ENCODE peak calls at places on chromosome 22, in seven cellular contexts. One of them, this sample, is unnamed.

GRCh38 chr22:19374410-19374809 is 57.1 kb downstream of the HIRA start:
- DNase-seq in psoas muscle: no peak
- DNase-seq in tibial artery: no peak
- DNase-seq in SJSA1: no peak
- DNase-seq in ascending aorta: no peak
- DNase-seq in endodermal cell: no peak
- DNase-seq in brain microvascular endothelial cell: no peak
- DNase-seq in this sample: no peak

GRCh38 chr22:48517039-48518030 is 1310.3 kb downstream of the BRD1 start:
- DNase-seq in psoas muscle: no peak
- DNase-seq in tibial artery: no peak
- DNase-seq in SJSA1: no peak
- DNase-seq in ascending aorta: no peak
- DNase-seq in endodermal cell: peak; percentile 69
- DNase-seq in brain microvascular endothelial cell: no peak
- DNase-seq in this sample: no peak

GRCh38 chr22:43185860-43186261 is 1.1 kb downstream of the TTLL12 start:
- DNase-seq in psoas muscle: peak; percentile 74
- DNase-seq in tibial artery: no peak
- DNase-seq in SJSA1: no peak
- DNase-seq in ascending aorta: peak; percentile 71
- DNase-seq in endodermal cell: peak; percentile 70
- DNase-seq in brain microvascular endothelial cell: peak; percentile 20
- DNase-seq in this sample: no peak

GRCh38 chr22:29797351-29797750 is 30.2 kb downstream of the UQCR10 start:
- DNase-seq in psoas muscle: no peak
- DNase-seq in tibial artery: no peak
- DNase-seq in SJSA1: no peak
- DNase-seq in ascending aorta: no peak
- DNase-seq in endodermal cell: no peak
- DNase-seq in brain microvascular endothelial cell: no peak
- DNase-seq in this sample: no peak

GRCh38 chr22:28900379-28900778 is 17.0 kb downstream of the ZNRF3 start:
- DNase-seq in psoas muscle: no peak
- DNase-seq in tibial artery: no peak
- DNase-seq in SJSA1: no peak
- DNase-seq in ascending aorta: no peak
- DNase-seq in endodermal cell: no peak
- DNase-seq in brain microvascular endothelial cell: no peak
- DNase-seq in this sample: no peak

GRCh38 chr22:49676783-49677494 is 150.7 kb downstream of the BRD1 start:
- DNase-seq in psoas muscle: no peak
- DNase-seq in tibial artery: no peak
- DNase-seq in SJSA1: no peak
- DNase-seq in ascending aorta: no peak
- DNase-seq in endodermal cell: peak; percentile 20
- DNase-seq in brain microvascular endothelial cell: no peak
- DNase-seq in this sample: no peak

GRCh38 chr22:30017375-30017774 is 62.9 kb upstream of the HORMAD2 start:
- DNase-seq in psoas muscle: no peak
- DNase-seq in tibial artery: no peak
- DNase-seq in SJSA1: no peak
- DNase-seq in ascending aorta: no peak
- DNase-seq in endodermal cell: no peak
- DNase-seq in brain microvascular endothelial cell: no peak
- DNase-seq in this sample: peak; percentile 31

GRCh38 chr22:23218053-23218866 is 38.0 kb downstream of the BCR start:
- DNase-seq in psoas muscle: no peak
- DNase-seq in tibial artery: no peak
- DNase-seq in SJSA1: no peak
- DNase-seq in ascending aorta: no peak
- DNase-seq in endodermal cell: no peak
- DNase-seq in brain microvascular endothelial cell: no peak
- DNase-seq in this sample: no peak

GRCh38 chr22:25067851-25068421 is 115.4 kb downstream of the KIAA1671 start:
- DNase-seq in psoas muscle: peak; percentile 73
- DNase-seq in tibial artery: peak; percentile 58
- DNase-seq in SJSA1: no peak
- DNase-seq in ascending aorta: peak; percentile 88
- DNase-seq in endodermal cell: no peak
- DNase-seq in brain microvascular endothelial cell: no peak
- DNase-seq in this sample: no peak

GRCh38 chr22:16776088-16776487 is 49.1 kb downstream of the XKR3 start:
- DNase-seq in psoas muscle: no peak
- DNase-seq in tibial artery: no peak
- DNase-seq in SJSA1: no peak
- DNase-seq in ascending aorta: no peak
- DNase-seq in endodermal cell: no peak
- DNase-seq in brain microvascular endothelial cell: no peak
- DNase-seq in this sample: no peak

GRCh38 chr22:28829358-28830181 is 29.2 kb upstream of the XBP1 start:
- DNase-seq in psoas muscle: peak; percentile 84
- DNase-seq in tibial artery: peak; percentile 80
- DNase-seq in SJSA1: peak; percentile 47
- DNase-seq in ascending aorta: peak; percentile 85
- DNase-seq in endodermal cell: peak; percentile 91
- DNase-seq in brain microvascular endothelial cell: peak; percentile 64
- DNase-seq in this sample: no peak

GRCh38 chr22:24486501-24486921 is 8.6 kb upstream of the UPB1 start:
- DNase-seq in psoas muscle: no peak
- DNase-seq in tibial artery: no peak
- DNase-seq in SJSA1: peak; percentile 87
- DNase-seq in ascending aorta: no peak
- DNase-seq in endodermal cell: no peak
- DNase-seq in brain microvascular endothelial cell: peak; percentile 82
- DNase-seq in this sample: peak; percentile 72

GRCh38 chr22:24407884-24408283 is 19.5 kb upstream of the ADORA2A start:
- DNase-seq in psoas muscle: no peak
- DNase-seq in tibial artery: no peak
- DNase-seq in SJSA1: no peak
- DNase-seq in ascending aorta: no peak
- DNase-seq in endodermal cell: no peak
- DNase-seq in brain microvascular endothelial cell: no peak
- DNase-seq in this sample: no peak

GRCh38 chr22:29031236-29031982 is 30.2 kb downstream of the C22orf31 start:
- DNase-seq in psoas muscle: peak; percentile 70
- DNase-seq in tibial artery: peak; percentile 76
- DNase-seq in SJSA1: peak; percentile 99
- DNase-seq in ascending aorta: peak; percentile 93
- DNase-seq in endodermal cell: peak; percentile 89
- DNase-seq in brain microvascular endothelial cell: peak; percentile 96
- DNase-seq in this sample: peak; percentile 74

GRCh38 chr22:24962094-24962493 is 9.6 kb downstream of the KIAA1671 start:
- DNase-seq in psoas muscle: no peak
- DNase-seq in tibial artery: no peak
- DNase-seq in SJSA1: no peak
- DNase-seq in ascending aorta: no peak
- DNase-seq in endodermal cell: no peak
- DNase-seq in brain microvascular endothelial cell: no peak
- DNase-seq in this sample: no peak

GRCh38 chr22:27835446-27835845 is 33.9 kb upstream of the MN1 start:
- DNase-seq in psoas muscle: no peak
- DNase-seq in tibial artery: peak; percentile 7
- DNase-seq in SJSA1: peak; percentile 83
- DNase-seq in ascending aorta: peak; percentile 33
- DNase-seq in endodermal cell: peak; percentile 58
- DNase-seq in brain microvascular endothelial cell: peak; percentile 79
- DNase-seq in this sample: no peak

GRCh38 chr22:43234299-43234988 is 47.5 kb upstream of the TTLL12 start:
- DNase-seq in psoas muscle: no peak
- DNase-seq in tibial artery: no peak
- DNase-seq in SJSA1: no peak
- DNase-seq in ascending aorta: no peak
- DNase-seq in endodermal cell: no peak
- DNase-seq in brain microvascular endothelial cell: no peak
- DNase-seq in this sample: no peak

GRCh38 chr22:25747245-25747944 is 5.4 kb downstream of the MYO18B start:
- DNase-seq in psoas muscle: peak; percentile 93
- DNase-seq in tibial artery: peak; percentile 78
- DNase-seq in SJSA1: peak; percentile 87
- DNase-seq in ascending aorta: peak; percentile 97
- DNase-seq in endodermal cell: no peak
- DNase-seq in brain microvascular endothelial cell: peak; percentile 97
- DNase-seq in this sample: peak; percentile 96

GRCh38 chr22:47610766-47611165 is 848.3 kb downstream of the TBC1D22A start:
- DNase-seq in psoas muscle: peak; percentile 13
- DNase-seq in tibial artery: no peak
- DNase-seq in SJSA1: no peak
- DNase-seq in ascending aorta: no peak
- DNase-seq in endodermal cell: no peak
- DNase-seq in brain microvascular endothelial cell: no peak
- DNase-seq in this sample: no peak

GRCh38 chr22:23695748-23696325 is 5.0 kb downstream of the RGL4 start:
- DNase-seq in psoas muscle: no peak
- DNase-seq in tibial artery: no peak
- DNase-seq in SJSA1: no peak
- DNase-seq in ascending aorta: peak; percentile 53
- DNase-seq in endodermal cell: no peak
- DNase-seq in brain microvascular endothelial cell: no peak
- DNase-seq in this sample: no peak

GRCh38 chr22:22465782-22466181 is 42.8 kb downstream of the ZNF280B start:
- DNase-seq in psoas muscle: no peak
- DNase-seq in tibial artery: no peak
- DNase-seq in SJSA1: no peak
- DNase-seq in ascending aorta: no peak
- DNase-seq in endodermal cell: no peak
- DNase-seq in brain microvascular endothelial cell: no peak
- DNase-seq in this sample: no peak

GRCh38 chr22:35638408-35638807 is 9.8 kb upstream of the APOL6 start:
- DNase-seq in psoas muscle: peak; percentile 92
- DNase-seq in tibial artery: peak; percentile 89
- DNase-seq in SJSA1: peak; percentile 52
- DNase-seq in ascending aorta: peak; percentile 92
- DNase-seq in endodermal cell: no peak
- DNase-seq in brain microvascular endothelial cell: no peak
- DNase-seq in this sample: peak; percentile 85

GRCh38 chr22:30610299-30610698 is 3.3 kb downstream of the TCN2 start:
- DNase-seq in psoas muscle: peak; percentile 65
- DNase-seq in tibial artery: peak; percentile 58
- DNase-seq in SJSA1: no peak
- DNase-seq in ascending aorta: no peak
- DNase-seq in endodermal cell: no peak
- DNase-seq in brain microvascular endothelial cell: no peak
- DNase-seq in this sample: no peak

GRCh38 chr22:35734517-35734827 is 16.8 kb downstream of the APOL5 start:
- DNase-seq in psoas muscle: no peak
- DNase-seq in tibial artery: no peak
- DNase-seq in SJSA1: no peak
- DNase-seq in ascending aorta: no peak
- DNase-seq in endodermal cell: no peak
- DNase-seq in brain microvascular endothelial cell: no peak
- DNase-seq in this sample: no peak

GRCh38 chr22:48536691-48537591 is 1290.7 kb downstream of the BRD1 start:
- DNase-seq in psoas muscle: peak; percentile 64
- DNase-seq in tibial artery: no peak
- DNase-seq in SJSA1: no peak
- DNase-seq in ascending aorta: no peak
- DNase-seq in endodermal cell: no peak
- DNase-seq in brain microvascular endothelial cell: no peak
- DNase-seq in this sample: no peak

GRCh38 chr22:22424956-22425355 is 83.6 kb downstream of the ZNF280B start:
- DNase-seq in psoas muscle: no peak
- DNase-seq in tibial artery: no peak
- DNase-seq in SJSA1: no peak
- DNase-seq in ascending aorta: no peak
- DNase-seq in endodermal cell: no peak
- DNase-seq in brain microvascular endothelial cell: no peak
- DNase-seq in this sample: no peak

GRCh38 chr22:49292909-49293308 is 534.8 kb downstream of the BRD1 start:
- DNase-seq in psoas muscle: no peak
- DNase-seq in tibial artery: peak; percentile 5
- DNase-seq in SJSA1: no peak
- DNase-seq in ascending aorta: no peak
- DNase-seq in endodermal cell: no peak
- DNase-seq in brain microvascular endothelial cell: no peak
- DNase-seq in this sample: no peak

GRCh38 chr22:45413013-45413367 is 409 bp downstream of the SMC1B start:
- DNase-seq in psoas muscle: no peak
- DNase-seq in tibial artery: no peak
- DNase-seq in SJSA1: no peak
- DNase-seq in ascending aorta: no peak
- DNase-seq in endodermal cell: no peak
- DNase-seq in brain microvascular endothelial cell: no peak
- DNase-seq in this sample: no peak
- H3K4me3 ChIP-seq in psoas muscle: peak overlapping the region; percentile 56
- H3K4me3 ChIP-seq in tibial artery: peak overlapping the region; percentile 34
- H3K4me3 ChIP-seq in SJSA1: no peak overlapping the region
- H3K4me3 ChIP-seq in ascending aorta: peak overlapping the region; percentile 54
- H3K4me3 ChIP-seq in endodermal cell: no peak overlapping the region
- H3K4me3 ChIP-seq in brain microvascular endothelial cell: no peak overlapping the region
- H3K4me3 ChIP-seq in this sample: peak overlapping the region; percentile 65

GRCh38 chr22:20404881-20405280 is 10.9 kb downstream of the ZNF74 start:
- DNase-seq in psoas muscle: no peak
- DNase-seq in tibial artery: no peak
- DNase-seq in SJSA1: no peak
- DNase-seq in ascending aorta: peak; percentile 18
- DNase-seq in endodermal cell: peak; percentile 13
- DNase-seq in brain microvascular endothelial cell: no peak
- DNase-seq in this sample: no peak
- H3K36me3 ChIP-seq in psoas muscle: peaks cover 49% of the 10 kb centered on the region
- H3K36me3 ChIP-seq in tibial artery: peaks cover 18% of the 10 kb centered on the region
- H3K36me3 ChIP-seq in SJSA1: peaks cover 27% of the 10 kb centered on the region
- H3K36me3 ChIP-seq in ascending aorta: peaks cover 57% of the 10 kb centered on the region
- H3K36me3 ChIP-seq in endodermal cell: peaks cover 50% of the 10 kb centered on the region
- H3K36me3 ChIP-seq in brain microvascular endothelial cell: peaks cover 24% of the 10 kb centered on the region
- H3K36me3 ChIP-seq in this sample: peaks cover 10% of the 10 kb centered on the region

DNA sequence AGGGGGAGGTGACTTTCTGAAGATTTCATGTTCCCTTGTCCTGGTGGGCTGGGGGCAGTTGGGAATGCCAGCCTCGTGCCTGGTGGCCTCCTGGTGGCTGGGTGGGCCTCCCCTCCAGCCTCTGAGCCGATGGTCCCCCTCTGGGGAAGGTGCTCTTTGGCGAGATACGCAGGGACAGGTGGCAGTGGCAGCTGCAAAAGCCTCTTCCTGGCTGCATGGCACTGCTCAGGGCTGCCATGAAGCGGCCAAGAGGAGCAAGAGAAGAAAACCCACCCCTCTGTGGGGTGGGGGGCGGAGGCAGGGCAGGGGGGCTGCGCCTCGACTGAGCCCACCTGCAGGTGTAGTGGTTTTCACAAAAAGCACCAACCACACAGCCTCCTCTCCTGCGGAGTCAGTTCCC is 61.8 kb upstream of the PHF21B start:
- DNase-seq in psoas muscle: no peak
- DNase-seq in tibial artery: no peak
- DNase-seq in SJSA1: no peak
- DNase-seq in ascending aorta: no peak
- DNase-seq in endodermal cell: no peak
- DNase-seq in brain microvascular endothelial cell: no peak
- DNase-seq in this sample: no peak
- H3K4me3 ChIP-seq in psoas muscle: no peak overlapping the region
- H3K4me3 ChIP-seq in tibial artery: no peak overlapping the region
- H3K4me3 ChIP-seq in SJSA1: no peak overlapping the region
- H3K4me3 ChIP-seq in ascending aorta: no peak overlapping the region
- H3K4me3 ChIP-seq in endodermal cell: peak overlapping the region; percentile 71
- H3K4me3 ChIP-seq in brain microvascular endothelial cell: no peak overlapping the region
- H3K4me3 ChIP-seq in this sample: no peak overlapping the region

DNA sequence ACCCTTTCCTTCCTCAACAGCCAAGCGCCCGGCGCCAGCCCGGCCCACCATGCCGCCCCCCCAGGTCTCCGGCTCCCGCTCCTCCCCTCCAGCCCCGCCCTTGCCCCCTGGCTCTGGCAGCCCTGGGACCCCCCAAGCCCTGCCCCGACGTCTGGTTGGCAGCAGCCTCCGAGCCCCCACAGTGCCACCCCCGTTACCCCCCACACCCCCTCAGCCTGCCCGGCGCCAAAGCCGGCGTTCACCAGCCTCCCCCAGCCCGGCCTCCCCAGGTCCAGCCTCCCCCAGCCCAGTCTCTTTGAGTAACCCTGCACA is 3.3 kb upstream of the PDXP start:
- DNase-seq in psoas muscle: no peak
- DNase-seq in tibial artery: no peak
- DNase-seq in SJSA1: no peak
- DNase-seq in ascending aorta: no peak
- DNase-seq in endodermal cell: no peak
- DNase-seq in brain microvascular endothelial cell: no peak
- DNase-seq in this sample: no peak
- H3K36me3 ChIP-seq in psoas muscle: no peaks in the 10 kb centered on the region
- H3K36me3 ChIP-seq in tibial artery: no peaks in the 10 kb centered on the region
- H3K36me3 ChIP-seq in SJSA1: peaks cover 15% of the 10 kb centered on the region
- H3K36me3 ChIP-seq in ascending aorta: no peaks in the 10 kb centered on the region
- H3K36me3 ChIP-seq in endodermal cell: peaks cover 6% of the 10 kb centered on the region
- H3K36me3 ChIP-seq in brain microvascular endothelial cell: peaks cover 32% of the 10 kb centered on the region
- H3K36me3 ChIP-seq in this sample: peaks cover 23% of the 10 kb centered on the region